ENCODE peak calls at places on chromosomes 7 and 10, in six cellular contexts. P is mammary epithelial cell, V is IMR-90, B is osteoblast, U is DND-41, I is SK-N-SH. E is an unnamed sample. For H4K20me1, the result is how much of the 10 kb centered on the place peaks cover.

GRCh38 chr10:103845983-103846382 is 9.4 kb downstream of the SH3PXD2A start:
- DNase-seq in B (no peak), P (no peak), U (no peak), V (no peak), I (no peak), E (peak)

GRCh38 chr10:91935886-91936285 is 12.3 kb downstream of the BTAF1 start:
- DNase-seq in U (no peak), I (no peak), B (no peak), V (peak), P (peak), E (no peak)

GRCh38 chr7:143329471-143330170 is 13.7 kb downstream of the CLCN1 start:
- DNase-seq in U (no peak), B (no peak), V (no peak), I (no peak), P (no peak), E (no peak)

GRCh38 chr10:24272374-24272773 is 63.4 kb downstream of the KIAA1217 start:
- DNase-seq in U (no peak), P (no peak), B (no peak), V (no peak), I (no peak), E (no peak)

GRCh38 chr7:149790146-149790548 is 16.8 kb upstream of the ZNF467 start:
- DNase-seq in P (no peak), V (no peak), B (no peak), I (peak), U (no peak), E (no peak)

GRCh38 chr10:125721035-125721434 is 1.5 kb downstream of the EDRF1 start:
- DNase-seq in V (no peak), I (no peak), P (no peak), U (no peak), B (no peak), E (peak)

GRCh38 chr10:103757531-103758293 is 97.7 kb downstream of the SH3PXD2A start:
- DNase-seq in B (peak), I (no peak), U (peak), P (peak), V (peak), E (no peak)

GRCh38 chr10:12333382-12334185 is 15.8 kb upstream of the CAMK1D start:
- DNase-seq in U (no peak), V (peak), I (peak), B (peak), P (peak), E (no peak)

GRCh38 chr10:59678884-59679301 is 30.8 kb downstream of the SLC16A9 start:
- DNase-seq in I (no peak), B (no peak), U (no peak), P (peak), V (no peak), E (no peak)

GRCh38 chr10:49187044-49187484 is 1.1 kb downstream of the TMEM273 start:
- DNase-seq in P (no peak), U (no peak), B (no peak), V (no peak), I (no peak), E (no peak)

GRCh38 chr10:8405551-8405950 is 351.1 kb downstream of the GATA3 start:
- DNase-seq in P (peak), B (no peak), V (no peak), U (no peak), I (no peak), E (no peak)

GRCh38 chr7:74466196-74466813 is 12.6 kb downstream of the GTF2IRD1 start:
- DNase-seq in I (no peak), U (no peak), B (no peak), V (no peak), P (no peak), E (peak)

GRCh38 chr10:12051241-12051640 is 8.6 kb upstream of the UPF2 start:
- DNase-seq in V (no peak), U (no peak), B (no peak), P (no peak), I (no peak), E (peak)

GRCh38 chr10:95400789-95401188 is 110.0 kb upstream of the PDLIM1 start:
- DNase-seq in P (no peak), I (no peak), V (no peak), B (no peak), U (no peak), E (no peak)

GRCh38 chr7:51995780-51996179 is 679.2 kb upstream of the COBL start:
- DNase-seq in V (no peak), B (no peak), U (no peak), I (no peak), P (no peak), E (no peak)

GRCh38 chr10:116408716-116409115 is 18.9 kb upstream of the PNLIPRP3 start:
- DNase-seq in V (no peak), B (no peak), P (no peak), U (no peak), I (no peak), E (no peak)

GRCh38 chr7:1669486-1669951 is 558 bp upstream of the ELFN1 start:
- DNase-seq in V (no peak), I (peak), B (peak), U (no peak), P (no peak), E (no peak)

GRCh38 chr7:41997151-41997550 is 239.9 kb downstream of the GLI3 start:
- DNase-seq in B (no peak), I (no peak), V (no peak), P (no peak), U (no peak), E (no peak)

GRCh38 chr7:2629740-2630681 is 1.8 kb upstream of the TTYH3 start:
- DNase-seq in U (no peak), V (peak), I (no peak), B (no peak), P (peak), E (no peak)

GRCh38 chr7:30929686-30930085 is 18.0 kb downstream of the AQP1 start:
- DNase-seq in B (no peak), U (no peak), I (peak), P (no peak), V (no peak), E (no peak)

GRCh38 chr7:80618105-80618504 is 20.3 kb upstream of the CD36 start:
- DNase-seq in U (no peak), I (no peak), V (no peak), B (no peak), P (no peak), E (no peak)

GRCh38 chr7:82194011-82194410 is 249.6 kb downstream of the CACNA2D1 start:
- DNase-seq in B (no peak), P (peak), I (no peak), U (no peak), V (peak), E (no peak)

GRCh38 chr7:1144269-1144771 is 15.7 kb downstream of the ZFAND2A start:
- DNase-seq in V (no peak), B (peak), U (no peak), P (peak), I (peak), E (peak)

GRCh38 chr7:90624128-90624980 is 28.2 kb downstream of the CDK14 start:
- DNase-seq in P (peak), U (no peak), V (peak), B (no peak), I (no peak), E (no peak)

GRCh38 chr10:81704596-81704995 is 170.4 kb upstream of the NRG3 start:
- DNase-seq in B (no peak), U (no peak), P (no peak), V (no peak), I (no peak), E (no peak)

GRCh38 chr10:102741848-102742247 is 1.9 kb upstream of the WBP1L start:
- DNase-seq in U (no peak), B (no peak), P (no peak), I (no peak), V (no peak), E (no peak)

GRCh38 chr10:62842983-62843382 is 26.8 kb upstream of the EGR2 start:
- DNase-seq in I (no peak), B (no peak), P (no peak), U (no peak), V (no peak), E (no peak)

GRCh38 chr10:132146941-132147915 is 39.5 kb upstream of the DPYSL4 start:
- DNase-seq in I (no peak), B (no peak), P (no peak), V (no peak), U (no peak), E (no peak)

GRCh38 chr7:15313361-15313760 is 248.5 kb downstream of the AGMO start:
- DNase-seq in U (no peak), I (no peak), V (peak), B (no peak), P (no peak), E (no peak)

GRCh38 chr7:100949227-100949930 is at the start of gene MUC3A:
- DNase-seq in U (no peak), I (no peak), V (no peak), P (no peak), B (peak), E (no peak)

GRCh38 chr7:141944811-141945210 is 2.0 kb downstream of the CLEC5A start:
- DNase-seq in B (no peak), V (no peak), P (no peak), U (no peak), I (no peak), E (no peak)

GRCh38 chr7:16918288-16918895 is 36.6 kb upstream of the AGR3 start:
- DNase-seq in I (peak), P (peak), B (no peak), V (peak), U (no peak), E (peak)

GRCh38 chr7:134902058-134902457 is 84.2 kb upstream of the AGBL3 start:
- DNase-seq in B (no peak), V (no peak), I (no peak), U (no peak), P (no peak), E (no peak)

GRCh38 chr10:18988338-18988737 is 60.3 kb upstream of the MALRD1 start:
- DNase-seq in B (no peak), U (no peak), V (no peak), I (no peak), P (no peak), E (no peak)

GRCh38 chr7:47472444-47473157 is 109.3 kb downstream of the TNS3 start:
- DNase-seq in I (no peak), P (no peak), V (no peak), U (no peak), B (peak), E (peak)

GRCh38 chr7:149489391-149490024 is 8.1 kb downstream of the ZNF746 start:
- DNase-seq in I (peak), V (no peak), B (no peak), P (no peak), U (peak), E (no peak)

GRCh38 chr10:99524736-99525380 is 7.9 kb upstream of the NKX2-3 start:
- DNase-seq in B (peak), P (no peak), U (no peak), V (no peak), I (no peak), E (no peak)
- H4K20me1 ChIP-seq in B (under half), P (under half), U (under half), V (under half), I (under half), E (under half)

GRCh38 chr7:5494683-5495561 is 71.3 kb upstream of the TNRC18 start:
- DNase-seq in U (peak), I (peak), P (peak), V (peak), B (peak), E (peak)
- H4K20me1 ChIP-seq in U (under half), I (under half), P (under half), V (under half), B (under half), E (under half)

DNA sequence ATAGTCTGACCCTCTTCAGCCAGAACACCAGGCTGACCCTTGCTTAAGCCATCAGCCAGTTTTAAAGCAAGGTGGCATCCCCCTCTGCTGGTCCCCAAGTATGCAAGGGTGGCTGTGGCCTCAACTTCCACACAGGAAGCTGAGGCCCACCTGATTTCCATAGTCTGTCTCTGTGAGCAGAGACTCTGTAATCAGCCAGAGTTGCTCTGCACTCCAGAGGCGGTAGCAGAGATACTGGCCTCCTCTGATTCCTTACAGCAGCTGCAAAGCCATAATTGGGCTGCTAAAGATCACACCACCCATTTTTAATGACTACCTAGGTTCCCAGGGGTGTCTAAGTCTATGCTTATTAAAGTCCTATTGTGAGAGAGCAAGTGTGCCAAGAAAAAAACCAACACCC is 1.8 kb downstream of the PDAP1 start:
- DNase-seq in I (no peak), B (peak), P (no peak), V (no peak), U (peak), E (peak)
- H4K20me1 ChIP-seq in I (half or more), B (half or more), P (under half), V (half or more), U (under half), E (under half)

GRCh38 chr10:101290415-101290814 is 61.2 kb upstream of the LBX1 start:
- DNase-seq in U (no peak), B (peak), P (no peak), I (no peak), V (no peak), E (no peak)
- H4K20me1 ChIP-seq in U (under half), B (under half), P (under half), I (under half), V (under half), E (under half)

GRCh38 chr7:44891791-44892190 is 6.5 kb upstream of the PURB start:
- DNase-seq in P (no peak), B (no peak), I (no peak), U (no peak), V (no peak), E (peak)
- H4K20me1 ChIP-seq in P (under half), B (under half), I (under half), U (under half), V (under half), E (under half)

GRCh38 chr10:70162157-70162891 is 8.0 kb downstream of the SAR1A start:
- DNase-seq in V (no peak), U (no peak), P (no peak), I (no peak), B (no peak), E (no peak)
- H4K20me1 ChIP-seq in V (half or more), U (half or more), P (under half), I (half or more), B (half or more), E (under half)

DNA sequence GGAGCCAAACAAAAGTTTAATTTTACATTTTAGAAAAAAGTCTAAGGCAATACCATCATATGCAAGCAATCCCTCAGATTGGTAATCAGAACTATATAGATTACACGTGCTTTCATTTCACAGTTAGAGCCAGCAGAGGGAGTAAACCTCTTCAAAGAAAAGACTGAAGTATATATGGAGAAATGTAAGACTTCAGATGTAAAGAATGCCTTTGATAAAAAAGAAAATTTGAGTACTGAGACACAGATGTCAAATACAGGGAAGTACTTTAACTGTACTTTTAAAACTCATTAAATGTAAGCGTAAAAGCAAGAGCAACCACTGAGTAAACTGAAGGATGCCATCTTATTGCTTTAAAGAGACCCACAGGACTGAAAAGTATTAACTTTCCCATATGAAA is 101.4 kb upstream of the FAM133B start:
- DNase-seq in P (peak), I (peak), U (peak), B (no peak), V (peak), E (peak)
- H4K20me1 ChIP-seq in P (under half), I (under half), U (under half), B (under half), V (under half), E (under half)

GRCh38 chr10:79380918-79381775 is 33.9 kb downstream of the PPIF start:
- DNase-seq in I (no peak), B (peak), U (no peak), P (no peak), V (no peak), E (no peak)
- H4K20me1 ChIP-seq in I (under half), B (under half), U (under half), P (under half), V (under half), E (under half)

DNA sequence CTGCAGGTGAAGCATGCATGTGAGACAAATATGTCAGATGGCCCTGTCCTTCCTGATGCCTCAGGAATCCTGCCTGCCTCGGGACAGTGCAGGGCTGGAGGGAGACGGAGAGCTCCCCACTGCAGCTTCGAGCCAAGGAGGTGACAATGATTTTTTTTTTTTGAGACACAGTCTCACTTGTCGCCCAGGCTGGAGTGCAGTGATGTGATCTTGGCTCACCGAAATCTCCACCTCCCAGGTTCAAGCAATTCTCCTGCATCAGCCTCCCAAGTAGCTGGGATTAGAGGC is 68.8 kb downstream of the OAT start:
- DNase-seq in P (no peak), B (no peak), V (no peak), I (no peak), U (no peak), E (no peak)
- H4K20me1 ChIP-seq in P (under half), B (under half), V (under half), I (under half), U (under half), E (under half)